ENCODE peak calls at places on chromosomes 11 and 22, in five cellular contexts. B is fibroblast of mammary gland, K is progenitor cell of endocrine pancreas, U is upper lobe of right lung, E is GM13977. C is an unnamed sample.

GRCh38 chr22:36461665-36462474 is 19.6 kb downstream of the TXN2 start:
- DNase-seq in B (peak; percentile 58), K (peak; percentile 35), U (peak; percentile 82), E (no peak), C (no peak)

GRCh38 chr11:36456136-36456535 is 53.9 kb downstream of the TRAF6 start:
- DNase-seq in B (peak; percentile 66), K (no peak), U (no peak), E (no peak), C (no peak)

GRCh38 chr11:10351768-10352641 is 47.1 kb downstream of the ADM start:
- DNase-seq in B (peak; percentile 89), K (peak; percentile 11), U (no peak), E (no peak), C (peak; percentile 19)

GRCh38 chr11:47330002-47330911 is 22.2 kb downstream of the MYBPC3 start:
- DNase-seq in B (no peak), K (no peak), U (no peak), E (no peak), C (no peak)

GRCh38 chr11:120137187-120137610 is 714 bp downstream of the TRIM29 start:
- DNase-seq in B (no peak), K (no peak), U (peak; percentile 52), E (no peak), C (no peak)

GRCh38 chr11:64566042-64566914 is 24.7 kb upstream of the SLC22A12 start:
- DNase-seq in B (peak; percentile 89), K (no peak), U (peak; percentile 64), E (no peak), C (peak; percentile 58)

GRCh38 chr22:40007826-40008710 is 13.3 kb downstream of the FAM83F start:
- DNase-seq in B (no peak), K (no peak), U (no peak), E (no peak), C (no peak)

GRCh38 chr11:86269645-86270044 is 25.1 kb downstream of the EED start:
- DNase-seq in B (no peak), K (no peak), U (no peak), E (no peak), C (no peak)

GRCh38 chr11:100827934-100828661 is 141.0 kb downstream of the ARHGAP42 start:
- DNase-seq in B (peak; percentile 79), K (peak; percentile 24), U (no peak), E (no peak), C (no peak)

GRCh38 chr22:39299829-39300178 is 19.6 kb downstream of the RPL3 start:
- DNase-seq in B (no peak), K (no peak), U (no peak), E (no peak), C (no peak)

GRCh38 chr11:89355649-89356048 is 135.5 kb downstream of the NOX4 start:
- DNase-seq in B (no peak), K (no peak), U (no peak), E (no peak), C (no peak)
- TF ChIP-seq CTCF in B (no peak), K (no peak), U (no peak), E (no peak), C (no peak)

GRCh38 chr11:132556316-132556715 is 976.0 kb downstream of the OPCML start:
- DNase-seq in B (no peak), K (no peak), U (no peak), E (no peak), C (no peak)

GRCh38 chr11:132563050-132563449 is 969.3 kb downstream of the OPCML start:
- DNase-seq in B (no peak), K (no peak), U (no peak), E (no peak), C (no peak)

GRCh38 chr11:132561937-132562336 is 970.4 kb downstream of the OPCML start:
- DNase-seq in B (no peak), K (no peak), U (no peak), E (no peak), C (no peak)

GRCh38 chr11:132555617-132556016 is 976.7 kb downstream of the OPCML start:
- DNase-seq in B (no peak), K (no peak), U (no peak), E (no peak), C (no peak)

GRCh38 chr11:132559371-132560036 is 972.8 kb downstream of the OPCML start:
- DNase-seq in B (no peak), K (no peak), U (no peak), E (no peak), C (no peak)
- TF ChIP-seq CTCF in B (no peak), K (no peak), U (no peak), E (no peak), C (peak; percentile 39)

DNA sequence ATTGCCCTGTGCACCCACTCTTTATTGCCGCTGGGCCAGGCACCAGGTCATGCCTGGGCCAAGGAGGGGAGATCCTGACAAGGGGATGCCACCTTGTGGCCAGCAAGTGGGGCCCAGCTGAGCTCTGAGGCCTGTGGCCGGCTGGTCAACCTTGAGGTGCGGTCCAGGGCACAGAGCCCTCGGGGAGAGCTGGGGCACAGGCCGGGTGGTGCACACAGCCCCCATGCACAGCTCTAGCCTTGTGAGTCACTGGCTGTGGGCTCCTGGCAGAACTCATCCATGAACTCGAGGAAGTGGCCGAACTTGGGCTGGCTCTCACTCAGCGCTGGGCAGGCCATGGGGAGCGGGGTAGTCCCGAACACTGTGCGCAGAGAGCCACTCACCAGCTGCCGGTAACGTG is 94.3 kb downstream of the RNF169 start:
- DNase-seq in B (no peak), K (no peak), U (no peak), E (no peak), C (no peak)
- TF ChIP-seq CTCF in B (no peak), K (no peak), U (no peak), E (peak; percentile 26), C (no peak)

GRCh38 chr22:29268511-29269229 is 602 bp downstream of the EWSR1 start:
- DNase-seq in B (peak; percentile 65), K (peak; percentile 53), U (peak; percentile 87), E (no peak), C (peak; percentile 45)

GRCh38 chr22:29267462-29267857 is 321 bp downstream of the RHBDD3 start:
- DNase-seq in B (no peak), K (no peak), U (no peak), E (no peak), C (no peak)

GRCh38 chr22:29269230-29269604 is 1.1 kb downstream of the EWSR1 start:
- DNase-seq in B (no peak), K (no peak), U (no peak), E (no peak), C (no peak)

GRCh38 chr22:29266564-29267461 is 968 bp downstream of the RHBDD3 start:
- DNase-seq in B (peak; percentile 39), K (no peak), U (peak; percentile 58), E (no peak), C (no peak)

DNA sequence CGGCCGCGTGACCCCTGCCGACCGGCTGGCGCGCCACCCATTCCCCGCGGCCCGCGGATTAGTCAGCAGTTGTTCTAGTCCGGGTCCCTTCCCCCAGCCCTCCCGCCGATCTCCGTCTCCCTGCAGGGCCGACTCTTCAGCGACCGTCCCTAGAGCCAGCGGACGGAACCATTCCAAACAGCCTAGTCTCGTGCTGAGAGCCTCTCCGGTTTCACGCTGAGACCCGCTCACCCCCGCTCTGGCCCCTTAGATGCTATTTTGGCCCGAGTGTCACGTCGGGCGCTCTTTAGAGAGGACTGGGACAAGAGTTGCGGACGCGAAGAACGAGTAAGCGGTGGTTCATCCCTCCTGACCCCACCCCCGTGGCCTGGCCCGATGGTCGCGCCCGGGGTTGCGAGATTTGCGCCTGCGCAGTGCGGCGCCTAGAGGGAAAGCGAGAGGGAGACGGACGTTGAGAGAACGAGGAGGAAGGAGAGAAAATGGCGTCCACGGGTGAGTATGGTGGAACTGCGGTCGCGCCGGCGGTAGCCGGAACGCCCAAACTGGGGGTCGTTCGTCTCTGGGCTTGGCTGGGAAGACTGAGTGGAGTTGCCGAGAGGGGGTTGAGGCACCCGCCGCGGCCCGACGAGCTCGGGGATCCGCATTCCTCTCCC is at the start of the genes EWSR1 and RHBDD3:
- DNase-seq in B (peak; percentile 97), K (peak; percentile 97), U (peak; percentile 97), E (peak; percentile 97), C (peak; percentile 99)
- TF ChIP-seq CTCF in B (no peak), K (no peak), U (no peak), E (no peak), C (no peak)

DNA sequence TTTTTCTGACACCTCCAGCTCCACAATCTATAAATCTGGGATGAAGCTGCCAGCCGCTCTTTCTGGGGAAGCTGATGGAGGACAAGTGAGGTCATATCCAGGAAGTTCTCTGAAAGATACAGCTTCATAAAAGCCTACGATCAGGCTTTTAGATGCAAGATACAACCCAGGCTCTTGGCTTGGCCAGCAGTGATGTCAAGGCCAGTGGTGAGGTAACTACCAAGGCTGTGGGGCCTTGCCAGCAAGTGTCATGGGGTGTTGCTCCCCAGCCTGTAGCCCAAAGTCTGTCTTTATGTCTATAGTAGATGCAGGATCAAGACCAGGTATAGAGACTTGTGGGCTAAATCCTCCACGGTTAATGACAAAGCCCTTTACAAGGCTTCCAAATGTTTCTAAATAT is 70.1 kb upstream of the TIMP3 start:
- DNase-seq in B (no peak), K (no peak), U (no peak), E (no peak), C (no peak)
- TF ChIP-seq CTCF in B (no peak), K (no peak), U (no peak), E (no peak), C (no peak)

C was measured in neural crest cell.